ENCODE peak calls at places on chromosome 6, in five cellular contexts. U is A549, A is Peyer's patch, Q is GM13977, F is NB4. O is an unnamed sample.

GRCh38 chr6:158170656-158171081 is 2.5 kb downstream of the GTF2H5 start:
- DNase-seq in Q (no peak), A (no peak), U (no peak), F (no peak), O (no peak)

GRCh38 chr6:45681860-45682488 is 304.2 kb upstream of the SUPT3H start:
- DNase-seq in Q (peak), F (peak), U (no peak), A (peak), O (peak)

GRCh38 chr6:24931296-24931695 is 4.5 kb downstream of the RIPOR2 start:
- DNase-seq in F (no peak), Q (no peak), A (no peak), U (no peak), O (no peak)

GRCh38 chr6:134245041-134245440 is 72.9 kb downstream of the SGK1 start:
- DNase-seq in A (no peak), F (no peak), Q (no peak), U (no peak), O (no peak)

GRCh38 chr6:3524461-3524860 is 67.6 kb upstream of the SLC22A23 start:
- DNase-seq in A (no peak), Q (no peak), U (no peak), F (no peak), O (no peak)

GRCh38 chr6:3419624-3420272 is 37.1 kb downstream of the SLC22A23 start:
- DNase-seq in F (no peak), A (peak), Q (no peak), U (no peak), O (no peak)

GRCh38 chr6:49541210-49541724 is 9.2 kb upstream of the C6orf141 start:
- DNase-seq in F (peak), U (peak), Q (no peak), A (no peak), O (no peak)

GRCh38 chr6:13260116-13260598 is 68.2 kb downstream of the TBC1D7 start:
- DNase-seq in A (no peak), U (no peak), F (no peak), Q (no peak), O (no peak)

GRCh38 chr6:135181333-135182119 is 418 bp downstream of the MYB start:
- DNase-seq in F (peak), A (no peak), U (no peak), Q (peak), O (no peak)

GRCh38 chr6:105014954-105015353 is 58.0 kb downstream of the LIN28B start:
- DNase-seq in A (no peak), U (no peak), Q (no peak), F (no peak), O (no peak)

GRCh38 chr6:168163096-168163731 is 84.2 kb upstream of the FRMD1 start:
- DNase-seq in U (no peak), F (no peak), Q (no peak), A (no peak), O (no peak)

GRCh38 chr6:3782876-3783832 is 31.6 kb upstream of the PXDC1 start:
- DNase-seq in F (no peak), A (peak), U (no peak), Q (no peak), O (no peak)

GRCh38 chr6:165486183-165487137 is 176.6 kb downstream of the PDE10A start:
- DNase-seq in A (no peak), U (no peak), Q (no peak), F (no peak), O (no peak)

GRCh38 chr6:168355716-168356522 is 36.3 kb upstream of the DACT2 start:
- DNase-seq in Q (no peak), U (peak), A (peak), F (peak), O (no peak)

GRCh38 chr6:143743256-143744166 is 65.7 kb downstream of the PHACTR2 start:
- DNase-seq in A (no peak), U (no peak), F (no peak), Q (no peak), O (no peak)

GRCh38 chr6:6599468-6599873 is 11.0 kb downstream of the LY86 start:
- DNase-seq in Q (no peak), A (no peak), F (no peak), U (no peak), O (no peak)

GRCh38 chr6:126180585-126180984 is 159.3 kb upstream of the CENPW start:
- DNase-seq in F (peak), U (no peak), A (no peak), Q (peak), O (no peak)

GRCh38 chr6:85678000-85678601 is 35.4 kb upstream of the SYNCRIP start:
- DNase-seq in F (no peak), A (no peak), U (no peak), Q (no peak), O (no peak)

GRCh38 chr6:35016417-35017221 is 124.5 kb downstream of the TCP11 start:
- DNase-seq in A (no peak), U (no peak), F (no peak), Q (no peak), O (no peak)

GRCh38 chr6:110566346-110567125 is 90.1 kb upstream of the SLC22A16 start:
- DNase-seq in U (no peak), A (peak), F (no peak), Q (no peak), O (no peak)

GRCh38 chr6:53517021-53517420 is 27.9 kb downstream of the GCLC start:
- DNase-seq in Q (no peak), U (no peak), F (no peak), A (no peak), O (no peak)

GRCh38 chr6:54072708-54073313 is 38.4 kb upstream of the MLIP start:
- DNase-seq in F (no peak), U (no peak), A (no peak), Q (no peak), O (no peak)

GRCh38 chr6:40817369-40817768 is 221.7 kb downstream of the UNC5CL start:
- DNase-seq in U (no peak), Q (no peak), F (no peak), A (no peak), O (no peak)

GRCh38 chr6:35568967-35569606 is 56.4 kb upstream of the TULP1 start:
- DNase-seq in Q (peak), U (no peak), A (peak), F (peak), O (peak)

GRCh38 chr6:110147870-110148269 is 31.6 kb downstream of the WASF1 start:
- DNase-seq in U (no peak), Q (no peak), A (no peak), F (no peak), O (no peak)

GRCh38 chr6:145266432-145267075 is 468.8 kb downstream of the EPM2A start:
- DNase-seq in Q (no peak), U (no peak), A (no peak), F (no peak), O (no peak)

GRCh38 chr6:1387632-1388031 is 1.7 kb upstream of the FOXF2 start:
- DNase-seq in Q (peak), U (no peak), F (no peak), A (no peak), O (peak)

GRCh38 chr6:144305985-144306384 is 20.9 kb downstream of the UTRN start:
- DNase-seq in F (no peak), U (no peak), A (no peak), Q (no peak), O (peak)

GRCh38 chr6:156943167-156943566 is 166.0 kb downstream of the ARID1B start:
- DNase-seq in Q (no peak), A (no peak), U (no peak), F (no peak), O (no peak)

GRCh38 chr6:156944412-156944811 is 167.2 kb downstream of the ARID1B start:
- DNase-seq in Q (no peak), F (no peak), A (no peak), U (no peak), O (no peak)

GRCh38 chr6:156943816-156944215 is 166.6 kb downstream of the ARID1B start:
- DNase-seq in Q (no peak), F (no peak), U (no peak), A (no peak), O (no peak)

GRCh38 chr6:156938143-156938542 is 161.0 kb downstream of the ARID1B start:
- DNase-seq in U (no peak), F (no peak), A (no peak), Q (no peak), O (no peak)

DNA sequence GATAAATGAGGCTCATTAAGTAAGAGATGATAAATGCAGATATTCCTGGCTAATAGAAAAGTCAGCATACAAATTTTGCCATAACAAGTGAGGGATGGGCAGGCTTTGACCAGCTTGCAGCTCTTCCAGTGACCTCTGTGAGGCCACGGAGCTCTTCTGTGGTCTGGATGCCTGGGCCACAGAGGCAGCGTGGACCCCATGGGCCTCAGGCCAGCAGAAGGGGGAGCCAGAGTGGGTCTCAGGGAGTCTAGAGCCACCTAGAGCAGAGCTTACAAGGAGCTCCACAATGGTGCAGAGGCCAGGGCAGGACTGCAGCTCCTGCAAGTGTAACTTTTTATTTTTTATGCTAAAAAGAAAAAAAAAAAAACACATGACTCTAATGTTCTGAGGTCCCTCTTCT is 165.1 kb downstream of the ARID1B start:
- DNase-seq in Q (no peak), U (no peak), F (peak), A (peak), O (no peak)
- TF ChIP-seq CTCF in Q (peak), U (no peak), F (no peak), A (no peak), O (peak)

DNA sequence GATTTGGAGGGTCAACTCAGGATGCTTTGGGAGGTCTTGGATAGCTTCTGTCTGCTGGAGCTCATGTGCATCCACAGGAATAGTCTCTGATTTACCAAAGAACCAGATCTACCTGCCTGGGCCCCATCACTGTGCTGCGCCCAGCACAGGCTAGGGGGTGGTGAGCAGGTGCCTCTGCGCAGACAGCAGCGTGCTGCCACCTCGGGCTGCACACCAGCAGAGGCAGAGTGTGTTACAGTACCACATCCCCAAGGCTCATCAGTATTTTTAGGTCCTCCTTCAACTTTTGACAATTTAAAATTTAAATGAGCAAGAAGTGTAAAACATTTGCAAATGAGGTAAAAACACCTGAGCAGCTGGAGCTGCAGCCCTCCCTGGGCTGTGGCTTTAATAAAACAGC is 324.8 kb downstream of the ZFAND3 start:
- DNase-seq in F (no peak), A (no peak), Q (no peak), U (no peak), O (no peak)
- TF ChIP-seq CTCF in F (no peak), A (no peak), Q (no peak), U (no peak), O (no peak)

GRCh38 chr6:31193206-31193605 is 22.7 kb upstream of the POU5F1 start:
- DNase-seq in A (no peak), F (no peak), U (no peak), Q (no peak), O (no peak)
- TF ChIP-seq CTCF in A (no peak), F (peak), U (no peak), Q (no peak), O (no peak)

GRCh38 chr6:86682297-86682696 is 255.0 kb upstream of the HTR1E start:
- DNase-seq in Q (no peak), A (no peak), U (no peak), F (no peak), O (no peak)
- TF ChIP-seq CTCF in Q (no peak), A (no peak), U (no peak), F (no peak), O (no peak)

GRCh38 chr6:14464049-14464448 is 346.5 kb downstream of the CD83 start:
- DNase-seq in F (peak), U (no peak), A (no peak), Q (no peak), O (no peak)
- TF ChIP-seq CTCF in F (peak), U (no peak), A (no peak), Q (no peak), O (no peak)